ENCODE peak calls at places on chromosomes 2 and 18, in six cellular contexts. One of them, this sample, is unnamed.

GRCh38 chr2:38073211-38074005 is 2.5 kb downstream of the CYP1B1 start:
- DNase-seq in HepG2: no peak
- DNase-seq in AG09319: no peak
- DNase-seq in tibial nerve: no peak
- DNase-seq in pancreas: no peak
- DNase-seq in AG10803: no peak
- DNase-seq in this sample: no peak

GRCh38 chr2:42234056-42234455 is 64.9 kb downstream of the EML4 start:
- DNase-seq in pancreas: no peak
- DNase-seq in HepG2: no peak
- DNase-seq in AG10803: peak; percentile 71
- DNase-seq in AG09319: no peak
- DNase-seq in tibial nerve: no peak
- DNase-seq in this sample: no peak

GRCh38 chr2:240299710-240300068 is 135.8 kb upstream of the GPC1 start:
- DNase-seq in AG10803: no peak
- DNase-seq in pancreas: no peak
- DNase-seq in HepG2: no peak
- DNase-seq in tibial nerve: no peak
- DNase-seq in AG09319: no peak
- DNase-seq in this sample: peak; percentile 5

GRCh38 chr2:182066439-182067061 is 80.9 kb downstream of the PPP1R1C start:
- DNase-seq in pancreas: no peak
- DNase-seq in AG10803: peak; percentile 80
- DNase-seq in tibial nerve: no peak
- DNase-seq in AG09319: peak; percentile 93
- DNase-seq in HepG2: no peak
- DNase-seq in this sample: no peak

GRCh38 chr2:24885221-24886113 is 34.6 kb downstream of the ADCY3 start:
- DNase-seq in HepG2: no peak
- DNase-seq in AG10803: no peak
- DNase-seq in tibial nerve: no peak
- DNase-seq in AG09319: no peak
- DNase-seq in pancreas: no peak
- DNase-seq in this sample: no peak

GRCh38 chr18:4586729-4587128 is 131.6 kb upstream of the DLGAP1 start:
- DNase-seq in AG10803: no peak
- DNase-seq in HepG2: no peak
- DNase-seq in pancreas: no peak
- DNase-seq in tibial nerve: no peak
- DNase-seq in AG09319: no peak
- DNase-seq in this sample: no peak

GRCh38 chr2:149170156-149170555 is 131.7 kb downstream of the LYPD6B start:
- DNase-seq in HepG2: no peak
- DNase-seq in AG09319: no peak
- DNase-seq in AG10803: no peak
- DNase-seq in pancreas: no peak
- DNase-seq in tibial nerve: no peak
- DNase-seq in this sample: no peak

GRCh38 chr2:63194175-63194574 is 143.5 kb downstream of the OTX1 start:
- DNase-seq in pancreas: no peak
- DNase-seq in tibial nerve: no peak
- DNase-seq in AG10803: no peak
- DNase-seq in HepG2: peak; percentile 76
- DNase-seq in AG09319: no peak
- DNase-seq in this sample: no peak

GRCh38 chr2:137173514-137173913 is 408.2 kb downstream of the THSD7B start:
- DNase-seq in pancreas: no peak
- DNase-seq in HepG2: peak; percentile 14
- DNase-seq in AG10803: peak; percentile 70
- DNase-seq in tibial nerve: no peak
- DNase-seq in AG09319: no peak
- DNase-seq in this sample: no peak

GRCh38 chr2:112985090-112985489 is 7.3 kb downstream of the IL36G start:
- DNase-seq in AG10803: no peak
- DNase-seq in tibial nerve: no peak
- DNase-seq in AG09319: no peak
- DNase-seq in HepG2: no peak
- DNase-seq in pancreas: no peak
- DNase-seq in this sample: no peak

GRCh38 chr2:193476171-193476800 is 1281.6 kb upstream of the TMEFF2 start:
- DNase-seq in pancreas: no peak
- DNase-seq in HepG2: peak; percentile 16
- DNase-seq in AG10803: no peak
- DNase-seq in AG09319: no peak
- DNase-seq in tibial nerve: no peak
- DNase-seq in this sample: no peak

GRCh38 chr18:54389143-54389505 is 31.4 kb downstream of the C18orf54 start:
- DNase-seq in tibial nerve: no peak
- DNase-seq in pancreas: no peak
- DNase-seq in AG10803: no peak
- DNase-seq in AG09319: no peak
- DNase-seq in HepG2: no peak
- DNase-seq in this sample: no peak

GRCh38 chr2:71481111-71481510 is 27.8 kb downstream of the DYSF start:
- DNase-seq in AG09319: no peak
- DNase-seq in AG10803: no peak
- DNase-seq in tibial nerve: no peak
- DNase-seq in pancreas: no peak
- DNase-seq in HepG2: no peak
- DNase-seq in this sample: no peak

GRCh38 chr2:70720124-70720523 is 47.9 kb downstream of the ADD2 start:
- DNase-seq in HepG2: no peak
- DNase-seq in AG09319: no peak
- DNase-seq in AG10803: no peak
- DNase-seq in pancreas: no peak
- DNase-seq in tibial nerve: no peak
- DNase-seq in this sample: no peak

GRCh38 chr18:37179384-37179783 is 350.5 kb downstream of the KIAA1328 start:
- DNase-seq in HepG2: no peak
- DNase-seq in AG10803: no peak
- DNase-seq in AG09319: no peak
- DNase-seq in tibial nerve: no peak
- DNase-seq in pancreas: peak; percentile 43
- DNase-seq in this sample: no peak

GRCh38 chr2:112141623-112142001 is 3.4 kb downstream of the FBLN7 start:
- DNase-seq in AG09319: no peak
- DNase-seq in pancreas: no peak
- DNase-seq in HepG2: no peak
- DNase-seq in AG10803: no peak
- DNase-seq in tibial nerve: no peak
- DNase-seq in this sample: no peak

GRCh38 chr2:159045545-159046454 is 77.4 kb downstream of the TANC1 start:
- DNase-seq in tibial nerve: no peak
- DNase-seq in pancreas: no peak
- DNase-seq in AG09319: no peak
- DNase-seq in AG10803: peak; percentile 45
- DNase-seq in HepG2: no peak
- DNase-seq in this sample: no peak

GRCh38 chr2:203678971-203679370 is 27.5 kb upstream of the CD28 start:
- DNase-seq in tibial nerve: no peak
- DNase-seq in AG10803: no peak
- DNase-seq in AG09319: no peak
- DNase-seq in HepG2: no peak
- DNase-seq in pancreas: no peak
- DNase-seq in this sample: no peak

GRCh38 chr2:211035548-211036185 is 479.3 kb downstream of the CPS1 start:
- DNase-seq in AG09319: no peak
- DNase-seq in HepG2: peak; percentile 47
- DNase-seq in tibial nerve: no peak
- DNase-seq in AG10803: peak; percentile 0
- DNase-seq in pancreas: no peak
- DNase-seq in this sample: no peak

GRCh38 chr2:227613272-227613660 is 1.4 kb downstream of the SCYGR3 start:
- DNase-seq in HepG2: no peak
- DNase-seq in AG09319: no peak
- DNase-seq in tibial nerve: no peak
- DNase-seq in AG10803: no peak
- DNase-seq in pancreas: no peak
- DNase-seq in this sample: peak; percentile 43

GRCh38 chr2:71925268-71926097 is 222.2 kb downstream of the CYP26B1 start:
- DNase-seq in pancreas: no peak
- DNase-seq in HepG2: no peak
- DNase-seq in tibial nerve: no peak
- DNase-seq in AG09319: no peak
- DNase-seq in AG10803: no peak
- DNase-seq in this sample: peak; percentile 25

GRCh38 chr2:112065966-112066365 is 10.9 kb downstream of the TMEM87B start:
- DNase-seq in pancreas: no peak
- DNase-seq in tibial nerve: no peak
- DNase-seq in HepG2: no peak
- DNase-seq in AG09319: peak; percentile 58
- DNase-seq in AG10803: peak; percentile 92
- DNase-seq in this sample: no peak

DNA sequence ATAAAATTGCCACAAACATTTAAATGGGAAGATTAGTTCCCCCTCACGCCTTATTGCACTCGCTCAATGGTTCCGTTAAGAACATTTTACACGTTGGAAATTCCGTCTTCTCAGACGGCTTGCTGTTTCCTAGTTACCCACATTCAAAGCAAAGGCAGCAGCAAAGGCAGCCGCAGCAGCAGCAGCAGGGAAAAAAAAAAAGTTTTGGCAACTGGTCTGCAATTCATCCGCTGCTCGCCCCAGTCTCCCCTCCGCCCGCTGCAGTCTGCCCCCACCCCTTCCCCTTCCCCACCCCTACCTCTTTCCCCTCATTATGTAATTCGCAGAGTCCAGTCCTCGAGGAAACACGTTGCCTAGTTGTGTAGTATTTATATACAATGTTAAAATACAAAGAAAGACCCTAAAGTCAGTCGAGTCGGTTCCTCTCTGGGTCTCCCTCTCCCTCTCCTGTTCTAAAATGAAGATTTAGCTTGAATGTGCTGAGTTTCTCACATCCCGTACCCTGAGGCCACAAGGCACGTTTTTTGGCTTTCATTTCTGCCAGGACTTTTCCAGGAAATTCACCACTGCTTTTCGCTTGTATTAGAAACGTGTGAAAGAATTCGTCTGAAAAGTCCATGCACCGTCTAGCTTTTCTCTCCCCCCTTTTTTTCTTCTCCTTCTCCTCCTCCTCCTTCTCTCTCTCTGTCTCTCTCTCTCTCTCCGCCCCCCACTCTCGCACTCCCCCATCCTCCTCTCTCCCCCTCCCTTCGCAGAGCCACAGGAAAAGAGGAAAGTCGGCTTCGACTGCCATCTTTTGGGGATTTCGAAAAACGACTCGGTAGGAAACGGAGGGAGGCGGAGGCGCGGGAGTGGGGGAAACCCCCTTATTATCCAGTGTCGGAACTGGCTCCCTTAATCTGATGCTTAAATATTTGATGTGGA is 140.0 kb downstream of the MEIS1 start:
- DNase-seq in HepG2: peak; percentile 57
- DNase-seq in AG09319: peak; percentile 44
- DNase-seq in pancreas: peak; percentile 73
- DNase-seq in AG10803: peak; percentile 80
- DNase-seq in tibial nerve: no peak
- DNase-seq in this sample: peak; percentile 58
- TF ChIP-seq CTCF in HepG2: peak; percentile 86
- TF ChIP-seq CTCF in AG09319: peak; percentile 58
- TF ChIP-seq CTCF in pancreas: no peak
- TF ChIP-seq CTCF in AG10803: peak; percentile 58
- TF ChIP-seq CTCF in tibial nerve: peak; percentile 23
- TF ChIP-seq CTCF in this sample: peak; percentile 33

DNA sequence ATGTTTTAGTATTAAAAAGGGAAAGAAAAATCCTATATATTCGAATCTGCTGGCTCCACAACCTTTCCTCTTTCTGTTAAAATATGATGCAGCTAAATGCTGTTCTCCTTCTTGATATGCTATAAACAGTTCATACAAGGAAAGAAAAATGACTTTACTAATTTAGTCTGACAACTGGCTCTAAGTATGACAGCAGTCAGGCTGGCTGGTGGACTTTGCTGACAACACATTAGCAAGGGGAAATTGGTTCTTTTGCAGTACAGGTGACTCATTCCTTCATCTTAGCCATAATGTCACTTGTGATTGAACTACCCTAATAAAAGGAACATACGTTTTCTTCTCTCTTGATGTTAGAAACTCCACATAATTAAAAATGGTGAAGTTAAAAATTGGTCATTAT is 315.4 kb upstream of the GULP1 start:
- DNase-seq in AG10803: no peak
- DNase-seq in pancreas: no peak
- DNase-seq in tibial nerve: no peak
- DNase-seq in AG09319: no peak
- DNase-seq in HepG2: no peak
- DNase-seq in this sample: no peak
- TF ChIP-seq CTCF in AG10803: no peak
- TF ChIP-seq CTCF in pancreas: no peak
- TF ChIP-seq CTCF in tibial nerve: no peak
- TF ChIP-seq CTCF in AG09319: no peak
- TF ChIP-seq CTCF in HepG2: no peak
- TF ChIP-seq CTCF in this sample: no peak

GRCh38 chr2:237689569-237690131 is 62.3 kb downstream of the LRRFIP1 start:
- DNase-seq in AG09319: no peak
- DNase-seq in pancreas: peak; percentile 63
- DNase-seq in AG10803: no peak
- DNase-seq in HepG2: no peak
- DNase-seq in tibial nerve: no peak
- DNase-seq in this sample: peak; percentile 73

GRCh38 chr2:237688081-237688480 is 60.7 kb downstream of the LRRFIP1 start:
- DNase-seq in tibial nerve: no peak
- DNase-seq in HepG2: no peak
- DNase-seq in pancreas: no peak
- DNase-seq in AG10803: no peak
- DNase-seq in AG09319: no peak
- DNase-seq in this sample: no peak

GRCh38 chr2:237687666-237688065 is 60.3 kb downstream of the LRRFIP1 start:
- DNase-seq in tibial nerve: peak; percentile 86
- DNase-seq in AG10803: peak; percentile 100
- DNase-seq in HepG2: peak; percentile 90
- DNase-seq in AG09319: peak; percentile 99
- DNase-seq in pancreas: no peak
- DNase-seq in this sample: peak; percentile 83

GRCh38 chr2:237685408-237685807 is 58.0 kb downstream of the LRRFIP1 start:
- DNase-seq in AG10803: no peak
- DNase-seq in AG09319: no peak
- DNase-seq in tibial nerve: no peak
- DNase-seq in HepG2: peak; percentile 66
- DNase-seq in pancreas: no peak
- DNase-seq in this sample: no peak

DNA sequence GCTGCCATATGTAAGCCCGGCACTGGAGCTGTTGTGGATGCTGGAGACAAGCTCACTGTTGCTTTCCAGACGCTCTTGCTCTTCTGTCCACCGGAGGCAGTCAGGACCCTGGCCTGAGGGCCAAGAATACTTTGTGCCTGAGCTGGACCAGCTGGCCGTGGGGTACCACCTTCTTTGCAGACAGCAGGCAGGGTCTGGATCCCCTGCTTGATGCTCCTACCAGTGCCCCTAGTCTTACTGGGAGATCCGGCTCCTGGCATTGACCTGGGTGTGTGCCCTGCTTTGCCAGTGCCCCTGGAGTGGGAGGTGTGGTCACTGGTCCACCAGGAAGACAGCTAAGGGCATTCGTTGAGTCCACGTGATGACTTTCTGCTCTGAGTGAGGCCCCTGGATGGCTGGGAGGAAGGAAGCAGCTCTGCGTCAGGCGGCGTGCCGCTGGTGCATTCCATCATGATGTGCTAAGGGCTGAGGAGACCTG is 59.3 kb downstream of the LRRFIP1 start:
- DNase-seq in tibial nerve: no peak
- DNase-seq in AG09319: no peak
- DNase-seq in AG10803: no peak
- DNase-seq in pancreas: no peak
- DNase-seq in HepG2: peak; percentile 35
- DNase-seq in this sample: no peak
- TF ChIP-seq CTCF in tibial nerve: no peak
- TF ChIP-seq CTCF in AG09319: peak; percentile 19
- TF ChIP-seq CTCF in AG10803: peak; percentile 39
- TF ChIP-seq CTCF in pancreas: no peak
- TF ChIP-seq CTCF in HepG2: peak; percentile 60
- TF ChIP-seq CTCF in this sample: no peak

GRCh38 chr2:105364436-105365139 is 27.2 kb downstream of the C2orf49 start:
- DNase-seq in HepG2: no peak
- DNase-seq in tibial nerve: no peak
- DNase-seq in AG10803: peak; percentile 63
- DNase-seq in AG09319: no peak
- DNase-seq in pancreas: no peak
- DNase-seq in this sample: no peak
- TF ChIP-seq CTCF in HepG2: no peak
- TF ChIP-seq CTCF in tibial nerve: no peak
- TF ChIP-seq CTCF in AG10803: no peak
- TF ChIP-seq CTCF in AG09319: no peak
- TF ChIP-seq CTCF in pancreas: no peak
- TF ChIP-seq CTCF in this sample: no peak